ENCODE peak calls at places on chromosomes 6 and 20, in five cellular contexts. N is H9; X is GM04504; Y is activated T-helper 9 cell treated with anti-CD3 and anti-CD28 coated beads, Interleukin-2, amount 50 U/mL, for 16 hours; G is endothelial cell of umbilical vein. A is an unnamed sample.

GRCh38 chr6:53065266-53066058 is at the start of gene FBXO9:
- DNase-seq in X (no peak), G (peak), Y (peak), N (peak), A (peak)

GRCh38 chr6:250676-251075 is 41.6 kb upstream of the DUSP22 start:
- DNase-seq in G (no peak), X (no peak), Y (no peak), N (no peak), A (no peak)

GRCh38 chr6:3410385-3411360 is 46.2 kb downstream of the SLC22A23 start:
- DNase-seq in N (peak), Y (peak), G (peak), X (no peak), A (peak)

GRCh38 chr20:35739294-35740163 is 2.5 kb downstream of the RBM39 start:
- DNase-seq in X (no peak), G (peak), Y (no peak), N (no peak), A (peak)

GRCh38 chr20:24236963-24237362 is 232.5 kb upstream of the SYNDIG1 start:
- DNase-seq in Y (no peak), X (no peak), N (no peak), G (no peak), A (no peak)

GRCh38 chr6:105474234-105474633 is 71.4 kb upstream of the PREP start:
- DNase-seq in Y (no peak), N (no peak), X (peak), G (no peak), A (no peak)

GRCh38 chr20:33835773-33836172 is 24.6 kb downstream of the CHMP4B start:
- DNase-seq in X (no peak), G (no peak), Y (no peak), N (no peak), A (no peak)

GRCh38 chr6:139490482-139490881 is 116.0 kb upstream of the CITED2 start:
- DNase-seq in Y (no peak), G (peak), X (no peak), N (no peak), A (peak)

GRCh38 chr6:43916091-43916923 is 146.3 kb downstream of the VEGFA start:
- DNase-seq in Y (no peak), X (no peak), N (no peak), G (no peak), A (no peak)

GRCh38 chr6:157215702-157216101 is 107.6 kb downstream of the TMEM242 start:
- DNase-seq in G (no peak), Y (no peak), N (no peak), X (no peak), A (no peak)

GRCh38 chr20:32898721-32899120 is 40.0 kb downstream of the EFCAB8 start:
- DNase-seq in X (peak), N (no peak), Y (no peak), G (no peak), A (no peak)

GRCh38 chr20:51037499-51038110 is 14.7 kb upstream of the KCNG1 start:
- DNase-seq in G (no peak), N (no peak), X (no peak), Y (no peak), A (no peak)

GRCh38 chr20:1336699-1337387 is 7.9 kb upstream of the SDCBP2 start:
- DNase-seq in G (peak), N (peak), X (no peak), Y (no peak), A (no peak)

GRCh38 chr6:121354764-121355163 is 20.5 kb upstream of the TBC1D32 start:
- DNase-seq in N (no peak), Y (no peak), X (no peak), G (no peak), A (no peak)

GRCh38 chr20:24448170-24448569 is 21.3 kb upstream of the SYNDIG1 start:
- DNase-seq in X (no peak), Y (no peak), G (no peak), N (no peak), A (no peak)

GRCh38 chr6:138035070-138035469 is 72.1 kb downstream of the PERP start:
- DNase-seq in N (no peak), G (no peak), Y (no peak), X (no peak), A (no peak)

GRCh38 chr6:168583821-168584220 is 142.8 kb downstream of the SMOC2 start:
- DNase-seq in Y (no peak), N (no peak), G (no peak), X (no peak), A (no peak)

GRCh38 chr6:14706378-14706929 is 539.4 kb upstream of the JARID2 start:
- DNase-seq in G (no peak), X (peak), N (no peak), Y (peak), A (no peak)

GRCh38 chr6:100485268-100485667 is 20.5 kb upstream of the SIM1 start:
- DNase-seq in G (no peak), Y (no peak), X (no peak), N (no peak), A (no peak)

GRCh38 chr6:21634582-21634981 is 41.0 kb downstream of the SOX4 start:
- DNase-seq in X (peak), Y (no peak), N (no peak), G (peak), A (peak)

GRCh38 chr20:10511507-10512231 is 76.6 kb downstream of the SLX4IP start:
- DNase-seq in Y (peak), G (peak), X (peak), N (peak), A (peak)

GRCh38 chr6:41658551-41659069 is 20.3 kb downstream of the MDFI start:
- DNase-seq in Y (no peak), G (no peak), X (no peak), N (no peak), A (no peak)

GRCh38 chr6:47631248-47632196 is 66.9 kb upstream of the ADGRF4 start:
- DNase-seq in Y (no peak), X (peak), N (no peak), G (peak), A (no peak)

GRCh38 chr20:24650091-24650490 is 180.7 kb downstream of the SYNDIG1 start:
- DNase-seq in Y (no peak), X (no peak), N (no peak), G (no peak), A (no peak)

GRCh38 chr20:50848341-50848808 is 53.5 kb downstream of the BCAS4 start:
- DNase-seq in G (no peak), X (no peak), Y (no peak), N (no peak), A (no peak)

GRCh38 chr6:90397929-90398674 is 101.5 kb upstream of the BACH2 start:
- DNase-seq in Y (peak), N (no peak), X (no peak), G (peak), A (no peak)

GRCh38 chr6:9172096-9172495 is 736.8 kb upstream of the SLC35B3 start:
- DNase-seq in G (no peak), X (no peak), N (no peak), Y (no peak), A (no peak)

GRCh38 chr6:162862941-162863340 is 135.2 kb downstream of the PACRG start:
- DNase-seq in Y (no peak), G (no peak), X (no peak), N (no peak), A (no peak)

GRCh38 chr6:152673233-152673632 is 24.5 kb upstream of the MYCT1 start:
- DNase-seq in X (no peak), G (peak), N (no peak), Y (no peak), A (no peak)

GRCh38 chr6:53527249-53527765 is 17.6 kb downstream of the GCLC start:
- DNase-seq in G (no peak), Y (no peak), N (no peak), X (no peak), A (no peak)

GRCh38 chr6:11968241-11968806 is 43.8 kb upstream of the HIVEP1 start:
- DNase-seq in X (no peak), Y (no peak), N (no peak), G (no peak), A (no peak)